ENCODE peak calls at places on chromosomes 2 and 18, in four cellular contexts. W is activated CD4-positive, alpha-beta T cell treated with anti-CD3 and anti-CD28 coated beads for 24 hours; Q is astrocyte; G is stimulated activated CD4-positive, alpha-beta T cell treated with anti-CD3 and anti-CD28 coated beads, TNF-alpha, amount 100 ng/mL, for 24 hours. R is an unnamed sample.

GRCh38 chr2:24682357-24682756 is 110.8 kb downstream of the PTRHD1 start:
- DNase-seq in G (no peak), W (no peak), Q (no peak), R (no peak)

GRCh38 chr18:13545514-13545913 is 180.8 kb downstream of the FAM210A start:
- DNase-seq in Q (no peak), W (no peak), G (no peak), R (no peak)

GRCh38 chr2:141498561-141498960 is 632.3 kb downstream of the LRP1B start:
- DNase-seq in G (no peak), Q (peak; percentile 71), W (no peak), R (no peak)

GRCh38 chr2:10533811-10534321 is 85.7 kb upstream of the ODC1 start:
- DNase-seq in G (no peak), Q (peak; percentile 66), W (no peak), R (peak; percentile 93)

GRCh38 chr18:58590827-58591226 is 38.1 kb downstream of the ALPK2 start:
- DNase-seq in W (no peak), G (no peak), Q (no peak), R (no peak)

GRCh38 chr2:66171530-66171929 is 263.4 kb upstream of the MEIS1 start:
- DNase-seq in Q (no peak), W (no peak), G (no peak), R (no peak)

GRCh38 chr2:219440388-219441256 is 6.0 kb downstream of the SPEG start:
- DNase-seq in W (no peak), Q (peak; percentile 36), G (no peak), R (no peak)

GRCh38 chr2:161436411-161436810 is 20.3 kb downstream of the TBR1 start:
- DNase-seq in Q (peak; percentile 91), W (no peak), G (no peak), R (peak; percentile 61)

GRCh38 chr2:44928660-44929471 is 12.6 kb upstream of the SIX3 start:
- DNase-seq in W (no peak), Q (no peak), G (no peak), R (no peak)

GRCh38 chr2:18404708-18405107 is 155.7 kb downstream of the RDH14 start:
- DNase-seq in W (no peak), Q (no peak), G (no peak), R (no peak)

GRCh38 chr2:85400541-85400940 is 9.6 kb downstream of the CAPG start:
- DNase-seq in W (no peak), G (no peak), Q (no peak), R (no peak)

GRCh38 chr2:202072737-202073396 is at the start of gene KIAA2012:
- DNase-seq in Q (no peak), G (no peak), W (no peak), R (no peak)

GRCh38 chr2:38552259-38552658 is 50.5 kb downstream of the HNRNPLL start:
- DNase-seq in G (no peak), Q (no peak), W (no peak), R (no peak)

GRCh38 chr2:102082591-102083586 is 59.7 kb upstream of the IL1R1 start:
- DNase-seq in G (peak; percentile 37), Q (peak; percentile 91), W (peak; percentile 41), R (no peak)

GRCh38 chr2:29062371-29062770 is 12.0 kb downstream of the PCARE start:
- DNase-seq in G (no peak), Q (no peak), W (no peak), R (no peak)

GRCh38 chr18:49400398-49401072 is 59.9 kb downstream of the DYM start:
- DNase-seq in W (no peak), Q (no peak), G (no peak), R (peak; percentile 6)

GRCh38 chr2:224038049-224038829 is 847 bp downstream of the SERPINE2 start:
- DNase-seq in Q (peak; percentile 31), W (peak; percentile 29), G (peak; percentile 11), R (peak; percentile 54)

GRCh38 chr18:28040720-28041119 is 136.2 kb downstream of the CDH2 start:
- DNase-seq in G (no peak), Q (no peak), W (no peak), R (no peak)

GRCh38 chr2:17643031-17643615 is 102.6 kb downstream of the VSNL1 start:
- DNase-seq in W (peak; percentile 1), Q (peak; percentile 98), G (no peak), R (peak; percentile 92)

GRCh38 chr2:143085125-143085784 is 44.0 kb upstream of the ARHGAP15 start:
- DNase-seq in W (no peak), Q (no peak), G (no peak), R (no peak)

GRCh38 chr18:61086657-61087056 is 246.6 kb upstream of the CDH20 start:
- DNase-seq in W (no peak), G (no peak), Q (no peak), R (no peak)

GRCh38 chr2:27308359-27308875 is at the start of gene UCN:
- DNase-seq in W (no peak), G (no peak), Q (peak; percentile 21), R (no peak)

GRCh38 chr2:29075894-29076700 is 1.8 kb upstream of the PCARE start:
- DNase-seq in Q (peak; percentile 24), G (no peak), W (no peak), R (no peak)

GRCh38 chr2:235554385-235554784 is 60.5 kb downstream of the AGAP1 start:
- DNase-seq in W (no peak), Q (no peak), G (no peak), R (no peak)

GRCh38 chr2:6965071-6965795 is 48.0 kb downstream of the RNF144A start:
- DNase-seq in G (no peak), Q (no peak), W (no peak), R (no peak)

GRCh38 chr2:13193900-13194299 is 477.2 kb downstream of the TRIB2 start:
- DNase-seq in Q (peak; percentile 27), G (no peak), W (no peak), R (peak; percentile 34)

GRCh38 chr2:43426305-43427031 is 169.4 kb downstream of the THADA start:
- DNase-seq in G (peak; percentile 50), W (peak; percentile 47), Q (peak; percentile 99), R (peak; percentile 86)

GRCh38 chr2:173874899-173875247 is 90.3 kb downstream of the SP3 start:
- DNase-seq in W (no peak), Q (no peak), G (no peak), R (no peak)

GRCh38 chr2:165924950-165925349 is 28.6 kb downstream of the TTC21B start:
- DNase-seq in W (no peak), G (no peak), Q (no peak), R (no peak)

GRCh38 chr2:221312634-221313033 is 259.5 kb downstream of the EPHA4 start:
- DNase-seq in W (no peak), Q (no peak), G (no peak), R (no peak)

R was measured in MG63.